ENCODE peak calls at places on chromosomes 5 and 9, in ten cellular contexts. W is activated CD8-positive, alpha-beta T cell treated with anti-CD3 and anti-CD28 coated beads for 36 hours; V is fibroblast of villous mesenchyme; B is gastrocnemius medialis; S is fibroblast of lung; P is uterus; R is endothelial cell of umbilical vein; K is PC-3; J is foreskin fibroblast; L is HFFc6. T is an unnamed sample.

GRCh38 chr5:124649548-124650501 is 96.6 kb downstream of the ZNF608 start:
- DNase-seq in W (peak), V (peak), B (no peak), S (peak), P (peak), R (peak), K (peak), J (peak), L (peak), T (peak)

GRCh38 chr5:142737169-142737568 is 33.0 kb upstream of the ARHGAP26 start:
- DNase-seq in W (no peak), V (no peak), B (no peak), S (no peak), P (no peak), R (no peak), K (no peak), J (no peak), L (no peak), T (peak)

GRCh38 chr5:57232293-57233033 is 58.6 kb downstream of the GPBP1 start:
- DNase-seq in W (no peak), V (no peak), B (no peak), S (peak), P (no peak), R (no peak), K (no peak), J (no peak), L (no peak), T (no peak)

GRCh38 chr5:142014911-142015584 is 2.2 kb upstream of the GNPDA1 start:
- DNase-seq in W (peak), V (peak), B (no peak), S (peak), P (no peak), R (peak), K (peak), J (peak), L (peak), T (peak)

GRCh38 chr5:143418140-143418866 is 14.8 kb upstream of the NR3C1 start:
- DNase-seq in W (no peak), V (peak), B (no peak), S (no peak), P (no peak), R (no peak), K (peak), J (no peak), L (no peak), T (no peak)

GRCh38 chr9:129234491-129234890 is 56.4 kb upstream of the IER5L start:
- DNase-seq in W (no peak), V (no peak), B (no peak), S (no peak), P (no peak), R (no peak), K (no peak), J (no peak), L (no peak), T (no peak)

GRCh38 chr5:44875661-44876250 is 67.0 kb downstream of the MRPS30 start:
- DNase-seq in W (peak), V (peak), B (no peak), S (peak), P (no peak), R (peak), K (peak), J (no peak), L (no peak), T (peak)

GRCh38 chr9:111350556-111350955 is 20.5 kb upstream of the OR2K2 start:
- DNase-seq in W (no peak), V (no peak), B (no peak), S (no peak), P (no peak), R (no peak), K (peak), J (no peak), L (no peak), T (no peak)

GRCh38 chr5:38451372-38451735 is 105.1 kb downstream of the LIFR start:
- DNase-seq in W (no peak), V (no peak), B (no peak), S (no peak), P (no peak), R (no peak), K (no peak), J (no peak), L (no peak), T (no peak)

GRCh38 chr9:125904155-125904841 is 157.1 kb downstream of the PBX3 start:
- DNase-seq in W (no peak), V (peak), B (no peak), S (peak), P (no peak), R (peak), K (peak), J (no peak), L (no peak), T (no peak)

GRCh38 chr5:30846171-30846570 is 347.3 kb upstream of the CDH6 start:
- DNase-seq in W (no peak), V (no peak), B (no peak), S (peak), P (no peak), R (no peak), K (peak), J (no peak), L (no peak), T (no peak)

DNA sequence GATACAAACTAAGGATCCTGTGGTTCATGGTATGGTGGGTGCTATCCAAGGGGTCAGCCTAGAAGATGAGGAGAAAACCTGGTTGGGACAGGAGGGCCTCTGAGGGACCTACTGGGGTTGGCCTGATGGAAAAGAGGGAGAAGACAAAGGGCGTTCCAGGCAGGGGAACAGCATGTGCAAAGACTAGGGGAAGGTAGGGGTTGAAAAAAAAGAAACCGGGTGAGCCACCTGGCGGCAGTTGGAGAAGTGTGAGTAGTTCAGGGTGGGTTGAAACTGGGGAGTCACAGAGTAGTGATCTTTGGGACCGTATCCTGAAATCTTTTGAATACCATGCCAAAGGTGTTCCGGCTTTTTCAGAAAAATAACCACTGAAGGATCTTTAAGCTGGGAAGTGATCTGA is 8.7 kb upstream of the GABRP start:
- DNase-seq in W (no peak), V (no peak), B (no peak), S (no peak), P (no peak), R (no peak), K (no peak), J (no peak), L (no peak), T (no peak)
- TF ChIP-seq CTCF in W (no peak), V (no peak), B (no peak), S (no peak), P (no peak), R (no peak), K (peak), J (no peak), L (peak), T (peak)

GRCh38 chr5:138932171-138932810 is 57.2 kb upstream of the LRRTM2 start:
- DNase-seq in W (no peak), V (no peak), B (no peak), S (no peak), P (no peak), R (no peak), K (no peak), J (no peak), L (no peak), T (peak)
- TF ChIP-seq CTCF in W (no peak), V (peak), B (no peak), S (no peak), P (no peak), R (no peak), K (no peak), J (no peak), L (peak), T (peak)

DNA sequence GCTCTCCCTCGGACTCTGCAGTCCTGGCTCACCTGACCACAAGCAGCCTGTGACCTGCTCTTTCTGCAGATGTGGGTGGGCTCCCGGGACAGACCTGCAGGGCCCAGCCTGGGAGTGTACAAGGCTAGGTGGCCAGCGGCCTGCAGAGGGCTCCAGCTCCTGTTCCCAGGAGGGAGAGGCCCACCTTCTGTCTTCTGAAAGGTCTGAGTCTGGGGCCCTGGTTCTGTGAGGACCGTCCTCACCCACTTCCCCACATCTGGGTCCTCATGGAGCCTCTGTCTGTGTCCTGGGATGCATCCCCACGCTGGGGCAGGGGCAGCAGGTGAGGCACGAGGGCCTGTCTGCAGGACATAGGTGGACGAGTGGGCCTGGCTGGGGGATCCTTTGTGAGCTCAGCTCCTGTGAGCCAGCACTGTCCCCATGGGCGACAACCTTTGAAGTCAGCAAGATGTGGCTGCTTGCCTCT is 43.7 kb downstream of the PHF2 start:
- DNase-seq in W (no peak), V (no peak), B (no peak), S (no peak), P (no peak), R (no peak), K (no peak), J (no peak), L (no peak), T (no peak)
- TF ChIP-seq CTCF in W (no peak), V (no peak), B (no peak), S (no peak), P (no peak), R (no peak), K (no peak), J (no peak), L (no peak), T (no peak)

GRCh38 chr5:75526065-75526464 is 14.4 kb downstream of the POLK start:
- DNase-seq in W (no peak), V (no peak), B (no peak), S (no peak), P (no peak), R (no peak), K (no peak), J (no peak), L (no peak), T (no peak)
- TF ChIP-seq CTCF in W (no peak), V (no peak), B (no peak), S (no peak), P (no peak), R (no peak), K (no peak), J (no peak), L (no peak), T (no peak)

DNA sequence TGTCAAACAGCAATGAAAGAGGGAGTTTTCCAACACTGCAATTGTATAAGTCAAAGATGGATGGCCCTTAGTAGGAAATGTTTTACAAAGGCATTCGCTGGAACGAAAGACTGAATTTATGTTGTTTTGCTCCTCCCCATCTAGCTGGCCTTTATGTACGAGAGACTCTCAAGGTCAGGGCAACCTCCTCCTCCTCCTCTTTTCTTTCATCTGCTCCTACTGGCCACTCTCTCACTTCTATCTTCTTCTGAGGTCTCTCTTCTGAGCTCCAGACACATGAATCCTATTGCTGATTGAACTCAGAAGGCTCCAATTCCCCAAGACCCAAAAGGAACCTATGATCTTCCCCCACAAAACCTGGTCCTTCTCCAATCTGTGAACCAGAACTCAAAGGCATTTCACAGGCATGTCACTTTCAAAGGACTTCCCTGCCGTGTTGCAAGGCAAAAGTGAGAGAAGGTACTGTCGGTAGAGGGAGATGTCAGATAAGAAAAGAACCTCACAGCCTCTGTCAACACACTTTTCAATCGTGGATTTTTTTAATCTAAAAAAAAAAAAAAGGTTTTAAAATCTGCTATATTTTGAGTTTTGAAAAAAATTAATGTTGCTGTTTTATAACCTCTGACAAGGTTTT is 28.5 kb upstream of the PUM3 start:
- DNase-seq in W (no peak), V (peak), B (no peak), S (peak), P (no peak), R (no peak), K (peak), J (peak), L (peak), T (no peak)
- TF ChIP-seq CTCF in W (no peak), V (peak), B (no peak), S (no peak), P (no peak), R (no peak), K (peak), J (peak), L (peak), T (peak)